ENCODE peak calls at places on chromosome 16, in six cellular contexts. M is neuronal stem cell, H is IMR-90, I is H1, F is trophoblast cell, L is H9. N is an unnamed sample.

GRCh38 chr16:65624696-65625095 is 502.8 kb upstream of the CDH11 start:
- DNase-seq in M (no peak), H (no peak), I (no peak), F (no peak), L (no peak), N (no peak)

GRCh38 chr16:56682703-56683397 is 580 bp downstream of the MT1X start:
- DNase-seq in M (no peak), H (no peak), I (no peak), F (no peak), L (no peak), N (no peak)

GRCh38 chr16:56626685-56627084 is 1.1 kb downstream of the MT1E start:
- DNase-seq in M (no peak), H (no peak), I (no peak), F (no peak), L (no peak), N (no peak)

GRCh38 chr16:81779540-81780320 is 639 bp downstream of the PLCG2 start:
- DNase-seq in M (no peak), H (no peak), I (no peak), F (peak; percentile 38), L (no peak), N (peak; percentile 18)

GRCh38 chr16:9976641-9977040 is 205.6 kb downstream of the GRIN2A start:
- DNase-seq in M (no peak), H (no peak), I (no peak), F (no peak), L (no peak), N (no peak)

GRCh38 chr16:31200821-31201510 is 1.6 kb downstream of the PYCARD start:
- DNase-seq in M (no peak), H (no peak), I (no peak), F (peak; percentile 60), L (no peak), N (peak; percentile 41)

GRCh38 chr16:57518520-57518919 is 17.9 kb downstream of the CCDC102A start:
- DNase-seq in M (no peak), H (no peak), I (no peak), F (no peak), L (peak; percentile 55), N (no peak)

GRCh38 chr16:47779201-47780016 is 318.3 kb downstream of the PHKB start:
- DNase-seq in M (no peak), H (peak; percentile 28), I (no peak), F (no peak), L (no peak), N (peak; percentile 22)

GRCh38 chr16:23080747-23081146 is 68.5 kb downstream of the USP31 start:
- DNase-seq in M (no peak), H (no peak), I (no peak), F (no peak), L (no peak), N (no peak)

GRCh38 chr16:66416981-66417700 is 10.0 kb upstream of the BEAN1 start:
- DNase-seq in M (no peak), H (peak; percentile 58), I (no peak), F (no peak), L (no peak), N (peak; percentile 25)

GRCh38 chr16:278863-279366 is 1.5 kb upstream of the ARHGDIG start:
- DNase-seq in M (no peak), H (peak; percentile 17), I (no peak), F (no peak), L (no peak), N (peak; percentile 37)

GRCh38 chr16:87278191-87279093 is 38.8 kb downstream of the C16orf95 start:
- DNase-seq in M (peak; percentile 65), H (peak; percentile 77), I (peak; percentile 77), F (peak; percentile 82), L (peak; percentile 94), N (peak; percentile 70)

GRCh38 chr16:3068486-3068885 is 3.0 kb downstream of the IL32 start:
- DNase-seq in M (no peak), H (no peak), I (no peak), F (no peak), L (no peak), N (no peak)

GRCh38 chr16:49857423-49858181 is 1.7 kb upstream of the ZNF423 start:
- DNase-seq in M (peak; percentile 66), H (peak; percentile 11), I (peak; percentile 65), F (peak; percentile 75), L (peak; percentile 88), N (peak; percentile 58)

GRCh38 chr16:49466881-49467280 is 93.3 kb downstream of the C16orf78 start:
- DNase-seq in M (no peak), H (no peak), I (no peak), F (no peak), L (no peak), N (no peak)

GRCh38 chr16:84665359-84665758 is 17.0 kb downstream of the KLHL36 start:
- DNase-seq in M (no peak), H (no peak), I (no peak), F (no peak), L (no peak), N (no peak)

GRCh38 chr16:11224894-11225676 is 30.9 kb downstream of the SOCS1 start:
- DNase-seq in M (no peak), H (peak; percentile 28), I (no peak), F (no peak), L (no peak), N (peak; percentile 59)

GRCh38 chr16:24093049-24093448 is 163.1 kb upstream of the CACNG3 start:
- DNase-seq in M (no peak), H (no peak), I (no peak), F (no peak), L (no peak), N (no peak)

GRCh38 chr16:74448990-74449389 is 27.7 kb upstream of the CLEC18B start:
- DNase-seq in M (no peak), H (peak; percentile 95), I (no peak), F (peak; percentile 45), L (no peak), N (peak; percentile 96)

GRCh38 chr16:14289692-14290340 is 218.7 kb downstream of the MRTFB start:
- DNase-seq in M (no peak), H (peak; percentile 24), I (no peak), F (peak; percentile 60), L (peak; percentile 76), N (no peak)

GRCh38 chr16:67207857-67208524 is 9.1 kb downstream of the ELMO3 start:
- DNase-seq in M (no peak), H (peak; percentile 44), I (no peak), F (peak; percentile 98), L (no peak), N (peak; percentile 56)

GRCh38 chr16:53043462-53043861 is 9.2 kb downstream of the CHD9NB start:
- DNase-seq in M (no peak), H (no peak), I (no peak), F (peak; percentile 10), L (no peak), N (no peak)

GRCh38 chr16:77794586-77794985 is 6.2 kb downstream of the VAT1L start:
- DNase-seq in M (no peak), H (peak; percentile 92), I (no peak), F (no peak), L (no peak), N (peak; percentile 86)

GRCh38 chr16:8108991-8109509 is 481.3 kb downstream of the TMEM114 start:
- DNase-seq in M (no peak), H (no peak), I (no peak), F (no peak), L (no peak), N (no peak)

GRCh38 chr16:53093162-53093744 is 38.5 kb downstream of the CHD9 start:
- DNase-seq in M (no peak), H (no peak), I (no peak), F (no peak), L (no peak), N (no peak)

GRCh38 chr16:87333581-87334331 is 16.6 kb upstream of the C16orf95 start:
- DNase-seq in M (no peak), H (no peak), I (no peak), F (no peak), L (no peak), N (no peak)

GRCh38 chr16:13021996-13022395 is 120.6 kb downstream of the SHISA9 start:
- DNase-seq in M (no peak), H (no peak), I (no peak), F (no peak), L (no peak), N (no peak)

DNA sequence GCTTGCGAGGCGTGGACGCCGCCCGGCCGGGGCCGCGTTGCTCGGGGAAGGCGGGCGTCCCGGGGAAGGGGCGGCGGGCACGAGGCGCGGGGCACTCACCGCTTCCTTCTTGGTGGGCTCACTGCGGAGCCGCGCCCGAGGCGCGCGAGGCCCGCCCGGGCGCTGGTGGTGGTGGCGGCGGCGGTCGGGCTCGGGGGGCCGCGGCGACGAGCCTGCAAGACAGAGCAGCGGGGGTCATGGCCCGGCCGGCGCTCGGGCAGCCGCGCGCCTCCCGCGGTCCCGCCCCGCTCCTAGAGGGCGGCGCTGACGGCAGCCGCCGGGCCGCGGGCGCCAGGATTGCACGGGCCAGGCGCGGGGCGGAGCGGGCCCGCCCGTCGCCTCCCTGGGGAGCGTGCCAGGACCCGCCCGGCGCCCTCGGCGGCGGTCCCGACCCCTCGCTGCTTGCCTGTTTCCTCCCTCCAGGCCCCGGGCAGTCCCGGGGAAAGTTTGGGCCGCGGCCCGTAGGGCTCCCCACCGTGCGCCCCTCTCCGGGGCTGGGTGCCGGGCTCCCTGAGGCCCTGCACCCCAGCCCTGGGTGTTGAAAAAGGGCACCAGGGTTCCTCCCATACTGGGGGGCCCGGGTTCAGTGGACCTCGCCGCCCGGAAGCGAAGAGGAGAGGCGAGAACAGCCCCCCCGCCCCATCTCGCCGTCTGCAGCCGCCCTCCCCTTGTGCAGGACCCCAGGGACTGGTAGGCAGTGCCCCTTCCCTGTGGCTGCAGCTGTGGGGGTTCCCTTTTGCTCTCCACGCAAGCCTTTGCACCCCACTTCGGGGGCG is at the start of gene C16orf74:
- DNase-seq in M (no peak), H (peak; percentile 35), I (no peak), F (peak; percentile 82), L (no peak), N (peak; percentile 57)
- H3K23ac ChIP-seq in M (peak within 1 kb of the TSS; percentile 31), H (peak within 1 kb of the TSS; percentile 70), I (no peak within 1 kb of the TSS), F (no peak within 1 kb of the TSS), L (no peak within 1 kb of the TSS), N (no peak within 1 kb of the TSS)

GRCh38 chr16:20610192-20610891 is 34.2 kb upstream of the ACSM2B start:
- DNase-seq in M (no peak), H (no peak), I (no peak), F (no peak), L (no peak), N (no peak)
- H2AFZ ChIP-seq in M (no peak overlapping the region), H (no peak overlapping the region), I (no peak overlapping the region), F (no peak overlapping the region), L (no peak overlapping the region), N (no peak overlapping the region)

DNA sequence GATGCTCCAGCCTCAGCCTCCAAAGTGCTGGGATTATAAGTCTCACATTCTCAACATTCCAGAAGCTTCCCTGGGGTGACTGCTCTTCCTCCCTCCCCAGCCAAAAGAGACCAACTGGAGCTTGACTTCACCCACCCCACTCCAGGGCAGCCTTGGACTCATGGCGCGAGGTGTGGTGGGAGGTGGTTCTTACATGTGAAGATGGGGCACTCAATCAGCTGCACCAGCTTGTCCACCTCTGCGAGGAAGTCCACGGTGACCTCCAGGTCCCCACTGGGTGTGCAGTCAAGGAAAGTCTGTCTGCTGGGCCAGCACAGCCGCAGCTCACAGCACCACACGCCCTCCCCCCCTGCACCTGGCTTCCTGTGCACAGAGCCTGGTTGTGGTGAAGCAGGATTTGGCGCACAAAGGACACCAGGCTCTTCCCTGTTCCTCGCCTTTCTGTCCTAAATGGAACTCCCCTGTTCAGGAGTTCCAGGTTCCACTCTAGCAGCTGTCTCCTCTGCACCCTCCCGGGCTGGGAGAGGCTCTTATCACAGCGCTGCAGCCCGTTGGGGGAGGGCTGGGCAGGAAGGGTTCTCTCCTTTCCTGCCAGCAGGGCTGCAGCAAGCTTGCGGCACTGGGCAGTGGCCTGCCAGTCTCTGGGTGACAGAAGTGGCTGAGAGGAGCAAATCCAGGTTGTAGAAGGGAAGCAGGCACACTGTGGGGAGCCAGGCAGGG is 9.7 kb upstream of the MTSS2 start:
- DNase-seq in M (no peak), H (no peak), I (no peak), F (peak; percentile 39), L (no peak), N (peak; percentile 36)
- H3K23ac ChIP-seq in M (peak overlapping the region; percentile 12), H (peak overlapping the region; percentile 65), I (no peak overlapping the region), F (no peak overlapping the region), L (no peak overlapping the region), N (no peak overlapping the region)

GRCh38 chr16:73064996-73065349 is 17.0 kb upstream of the ZFHX3 start:
- DNase-seq in M (peak; percentile 24), H (no peak), I (no peak), F (no peak), L (peak; percentile 60), N (no peak)
- H2AFZ ChIP-seq in M (peak overlapping the region; percentile 59), H (peak overlapping the region; percentile 71), I (no peak overlapping the region), F (no peak overlapping the region), L (no peak overlapping the region), N (no peak overlapping the region)